ENCODE peak calls at places on chromosomes 2 and 18, in ten cellular contexts. One of them, this sample, is unnamed.

GRCh38 chr2:154697422-154698237 is 865 bp upstream of the KCNJ3 start:
- DNase-seq in GM06990: no peak
- DNase-seq in activated CD4-positive, CD25-positive, alpha-beta regulatory T cell: no peak
- DNase-seq in GM20000: no peak
- DNase-seq in dorsolateral prefrontal cortex: peak; percentile 33
- DNase-seq in mucosa of gallbladder: peak; percentile 18
- DNase-seq in RWPE1: no peak
- DNase-seq in kidney epithelial cell: no peak
- DNase-seq in iris pigment epithelial cell: peak; percentile 5
- DNase-seq in uterus: no peak
- DNase-seq in this sample: no peak

GRCh38 chr2:89834306-89834705 is 1142.8 kb downstream of the RPIA start:
- DNase-seq in GM06990: no peak
- DNase-seq in activated CD4-positive, CD25-positive, alpha-beta regulatory T cell: no peak
- DNase-seq in GM20000: no peak
- DNase-seq in dorsolateral prefrontal cortex: no peak
- DNase-seq in mucosa of gallbladder: no peak
- DNase-seq in RWPE1: no peak
- DNase-seq in kidney epithelial cell: no peak
- DNase-seq in iris pigment epithelial cell: peak; percentile 14
- DNase-seq in uterus: no peak
- DNase-seq in this sample: no peak

GRCh38 chr2:98654702-98655488 is 46.5 kb downstream of the UNC50 start:
- DNase-seq in GM06990: no peak
- DNase-seq in activated CD4-positive, CD25-positive, alpha-beta regulatory T cell: no peak
- DNase-seq in GM20000: no peak
- DNase-seq in dorsolateral prefrontal cortex: no peak
- DNase-seq in mucosa of gallbladder: no peak
- DNase-seq in RWPE1: no peak
- DNase-seq in kidney epithelial cell: no peak
- DNase-seq in iris pigment epithelial cell: no peak
- DNase-seq in uterus: no peak
- DNase-seq in this sample: no peak

GRCh38 chr18:65057439-65058083 is 693.3 kb upstream of the CDH7 start:
- DNase-seq in GM06990: no peak
- DNase-seq in activated CD4-positive, CD25-positive, alpha-beta regulatory T cell: no peak
- DNase-seq in GM20000: no peak
- DNase-seq in dorsolateral prefrontal cortex: no peak
- DNase-seq in mucosa of gallbladder: no peak
- DNase-seq in RWPE1: no peak
- DNase-seq in kidney epithelial cell: no peak
- DNase-seq in iris pigment epithelial cell: no peak
- DNase-seq in uterus: no peak
- DNase-seq in this sample: no peak

GRCh38 chr2:217074576-217075224 is 214.8 kb upstream of the TNP1 start:
- DNase-seq in GM06990: no peak
- DNase-seq in activated CD4-positive, CD25-positive, alpha-beta regulatory T cell: no peak
- DNase-seq in GM20000: no peak
- DNase-seq in dorsolateral prefrontal cortex: no peak
- DNase-seq in mucosa of gallbladder: no peak
- DNase-seq in RWPE1: no peak
- DNase-seq in kidney epithelial cell: no peak
- DNase-seq in iris pigment epithelial cell: peak; percentile 39
- DNase-seq in uterus: no peak
- DNase-seq in this sample: no peak

GRCh38 chr2:23553561-23553960 is 168.6 kb downstream of the KLHL29 start:
- DNase-seq in GM06990: no peak
- DNase-seq in activated CD4-positive, CD25-positive, alpha-beta regulatory T cell: no peak
- DNase-seq in GM20000: no peak
- DNase-seq in dorsolateral prefrontal cortex: no peak
- DNase-seq in mucosa of gallbladder: no peak
- DNase-seq in RWPE1: no peak
- DNase-seq in kidney epithelial cell: no peak
- DNase-seq in iris pigment epithelial cell: no peak
- DNase-seq in uterus: no peak
- DNase-seq in this sample: no peak

GRCh38 chr2:199462167-199462976 is 4.6 kb upstream of the SATB2 start:
- DNase-seq in GM06990: no peak
- DNase-seq in activated CD4-positive, CD25-positive, alpha-beta regulatory T cell: no peak
- DNase-seq in GM20000: no peak
- DNase-seq in dorsolateral prefrontal cortex: no peak
- DNase-seq in mucosa of gallbladder: no peak
- DNase-seq in RWPE1: no peak
- DNase-seq in kidney epithelial cell: no peak
- DNase-seq in iris pigment epithelial cell: no peak
- DNase-seq in uterus: no peak
- DNase-seq in this sample: no peak

GRCh38 chr2:59935005-59935404 is 618.4 kb downstream of the BCL11A start:
- DNase-seq in GM06990: no peak
- DNase-seq in activated CD4-positive, CD25-positive, alpha-beta regulatory T cell: no peak
- DNase-seq in GM20000: no peak
- DNase-seq in dorsolateral prefrontal cortex: no peak
- DNase-seq in mucosa of gallbladder: no peak
- DNase-seq in RWPE1: no peak
- DNase-seq in kidney epithelial cell: no peak
- DNase-seq in iris pigment epithelial cell: no peak
- DNase-seq in uterus: no peak
- DNase-seq in this sample: no peak

GRCh38 chr18:58578835-58579560 is 49.9 kb downstream of the ALPK2 start:
- DNase-seq in GM06990: no peak
- DNase-seq in activated CD4-positive, CD25-positive, alpha-beta regulatory T cell: no peak
- DNase-seq in GM20000: no peak
- DNase-seq in dorsolateral prefrontal cortex: no peak
- DNase-seq in mucosa of gallbladder: no peak
- DNase-seq in RWPE1: no peak
- DNase-seq in kidney epithelial cell: no peak
- DNase-seq in iris pigment epithelial cell: peak; percentile 91
- DNase-seq in uterus: no peak
- DNase-seq in this sample: no peak

GRCh38 chr2:56534321-56534720 is 350.5 kb downstream of the CCDC85A start:
- DNase-seq in GM06990: no peak
- DNase-seq in activated CD4-positive, CD25-positive, alpha-beta regulatory T cell: no peak
- DNase-seq in GM20000: no peak
- DNase-seq in dorsolateral prefrontal cortex: no peak
- DNase-seq in mucosa of gallbladder: no peak
- DNase-seq in RWPE1: no peak
- DNase-seq in kidney epithelial cell: no peak
- DNase-seq in iris pigment epithelial cell: peak; percentile 66
- DNase-seq in uterus: no peak
- DNase-seq in this sample: no peak

GRCh38 chr2:199433204-199433832 is 24.4 kb downstream of the SATB2 start:
- DNase-seq in GM06990: no peak
- DNase-seq in activated CD4-positive, CD25-positive, alpha-beta regulatory T cell: no peak
- DNase-seq in GM20000: no peak
- DNase-seq in dorsolateral prefrontal cortex: no peak
- DNase-seq in mucosa of gallbladder: no peak
- DNase-seq in RWPE1: no peak
- DNase-seq in kidney epithelial cell: no peak
- DNase-seq in iris pigment epithelial cell: no peak
- DNase-seq in uterus: no peak
- DNase-seq in this sample: no peak

GRCh38 chr2:212032536-212033219 is 505.9 kb downstream of the ERBB4 start:
- DNase-seq in GM06990: no peak
- DNase-seq in activated CD4-positive, CD25-positive, alpha-beta regulatory T cell: no peak
- DNase-seq in GM20000: no peak
- DNase-seq in dorsolateral prefrontal cortex: no peak
- DNase-seq in mucosa of gallbladder: no peak
- DNase-seq in RWPE1: no peak
- DNase-seq in kidney epithelial cell: no peak
- DNase-seq in iris pigment epithelial cell: peak; percentile 77
- DNase-seq in uterus: no peak
- DNase-seq in this sample: no peak

GRCh38 chr2:144198116-144198515 is 321.8 kb downstream of the ZEB2 start:
- DNase-seq in GM06990: no peak
- DNase-seq in activated CD4-positive, CD25-positive, alpha-beta regulatory T cell: no peak
- DNase-seq in GM20000: no peak
- DNase-seq in dorsolateral prefrontal cortex: no peak
- DNase-seq in mucosa of gallbladder: peak; percentile 24
- DNase-seq in RWPE1: peak; percentile 8
- DNase-seq in kidney epithelial cell: peak; percentile 37
- DNase-seq in iris pigment epithelial cell: peak; percentile 74
- DNase-seq in uterus: no peak
- DNase-seq in this sample: no peak